ENCODE peak calls at places on chromosome 14, in four cellular contexts. C is mammary epithelial cell, Y is IMR-90, U is MM.1S. I is an unnamed sample. For H3K9me3, the result is how much of the 10 kb centered on the place peaks cover.

GRCh38 chr14:77654001-77654431 is 37.6 kb upstream of the SPTLC2 start:
- DNase-seq in U (no peak), C (no peak), Y (no peak), I (no peak)

GRCh38 chr14:59055439-59056045 is 132.9 kb upstream of the DAAM1 start:
- DNase-seq in Y (peak), U (peak), C (peak), I (no peak)

GRCh38 chr14:58750321-58751269 is 112.8 kb downstream of the DACT1 start:
- DNase-seq in C (no peak), Y (no peak), U (no peak), I (no peak)

GRCh38 chr14:98350213-98350612 is 921.8 kb downstream of the BCL11B start:
- DNase-seq in U (no peak), C (peak), Y (no peak), I (no peak)

GRCh38 chr14:21098134-21098891 is at the start of gene ZNF219:
- DNase-seq in U (no peak), Y (peak), C (peak), I (peak)

GRCh38 chr14:68664225-68664681 is 128.6 kb downstream of the ZFP36L1 start:
- DNase-seq in C (no peak), Y (peak), U (no peak), I (no peak)

GRCh38 chr14:77601846-77602609 is 14.4 kb downstream of the SPTLC2 start:
- DNase-seq in Y (no peak), U (no peak), C (peak), I (no peak)

GRCh38 chr14:90704362-90705051 is 111.7 kb downstream of the TTC7B start:
- DNase-seq in Y (peak), C (no peak), U (no peak), I (no peak)

GRCh38 chr14:52067873-52068740 is 752 bp downstream of the NID2 start:
- DNase-seq in U (no peak), C (no peak), Y (peak), I (peak)

GRCh38 chr14:20697273-20698017 is 8.9 kb downstream of the ANG start:
- DNase-seq in C (peak), U (peak), Y (peak), I (no peak)

GRCh38 chr14:100703574-100704220 is 23.0 kb upstream of the DLK1 start:
- DNase-seq in Y (no peak), U (no peak), C (no peak), I (no peak)

GRCh38 chr14:69574954-69575295 is 254 bp upstream of the CCDC177 start:
- DNase-seq in C (no peak), Y (no peak), U (no peak), I (no peak)

GRCh38 chr14:81285250-81285649 is 64.5 kb upstream of the GTF2A1 start:
- DNase-seq in C (no peak), Y (no peak), U (no peak), I (no peak)

GRCh38 chr14:101857226-101857625 is 95.7 kb downstream of the PPP2R5C start:
- DNase-seq in Y (no peak), C (no peak), U (no peak), I (no peak)

GRCh38 chr14:72970824-72971434 is 44.7 kb downstream of the DCAF4 start:
- DNase-seq in Y (no peak), C (no peak), U (no peak), I (no peak)

GRCh38 chr14:24565766-24566165 is 10.3 kb downstream of the CTSG start:
- DNase-seq in U (no peak), Y (no peak), C (no peak), I (no peak)
- H3K9me3 ChIP-seq in U (under half), Y (under half), C (under half), I (under half)

DNA sequence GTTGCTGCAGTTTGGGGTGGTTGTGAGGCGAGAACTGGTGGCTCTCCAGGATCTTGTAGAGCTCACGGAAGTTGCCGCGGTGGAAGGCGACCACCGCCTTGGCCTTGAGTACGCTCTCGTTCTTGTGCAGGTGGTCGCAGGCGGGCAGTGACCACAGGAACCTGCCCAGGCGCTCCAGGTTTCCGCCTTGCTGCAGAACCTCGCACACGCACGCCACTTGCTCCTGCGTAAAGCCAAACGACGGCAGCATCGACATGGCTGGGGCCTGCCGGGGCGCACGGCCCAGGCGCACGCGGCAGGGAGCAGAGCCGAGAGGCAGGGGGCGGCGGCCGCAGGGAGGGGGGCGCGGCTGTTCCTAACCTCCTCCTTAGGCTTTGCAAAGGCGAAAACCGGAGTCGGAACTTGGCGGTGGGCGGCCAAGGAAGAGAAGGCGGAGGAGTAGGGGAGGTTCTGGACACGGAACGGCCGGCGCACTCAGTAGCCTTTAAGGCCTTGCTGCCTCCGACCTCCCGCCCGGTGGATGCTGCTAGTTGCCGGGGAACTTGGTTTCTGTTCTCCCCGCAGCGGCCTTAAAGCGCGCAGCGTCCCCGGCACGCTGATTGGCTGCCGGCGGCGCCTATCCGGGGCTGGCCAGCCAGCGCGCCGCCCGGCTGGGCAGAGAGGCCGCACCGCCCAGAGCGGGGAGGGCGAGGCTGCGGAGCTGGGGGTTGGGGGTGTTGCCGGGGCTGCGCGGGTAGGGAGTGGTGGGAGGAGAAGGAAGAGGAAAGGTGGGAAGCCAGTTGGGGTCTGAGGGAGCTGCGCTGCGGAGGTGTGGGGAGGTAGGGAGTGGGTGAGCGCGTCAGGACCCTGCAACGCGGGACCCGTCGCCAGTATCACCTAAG is at the start of gene SIX1:
- DNase-seq in U (peak), Y (peak), C (peak), I (peak)
- H3K9ac ChIP-seq in U (peak), Y (peak), C (no peak), I (no peak)

DNA sequence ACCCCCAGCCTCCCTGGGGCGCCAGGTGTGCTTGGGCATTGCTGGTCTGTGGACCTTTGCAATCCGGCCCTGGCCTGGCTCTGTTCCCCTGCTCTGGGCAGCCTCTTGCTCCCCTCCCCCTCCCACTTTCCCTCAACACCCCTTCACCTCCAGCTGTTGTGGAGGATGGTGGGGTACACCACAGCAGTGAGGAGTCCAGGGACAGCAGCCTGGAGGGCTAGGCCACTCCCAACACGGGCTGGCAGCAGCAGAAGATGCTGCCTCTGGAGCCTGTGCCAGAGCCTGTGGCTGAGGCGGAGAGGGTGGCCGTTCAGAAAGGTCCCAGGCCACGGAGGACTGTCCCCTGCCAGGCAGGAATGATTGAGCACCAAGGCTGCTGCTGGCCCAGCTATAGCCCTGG is 7.6 kb downstream of the ZBTB42 start:
- DNase-seq in U (no peak), Y (no peak), C (no peak), I (no peak)
- H3K9me3 ChIP-seq in U (under half), Y (under half), C (under half), I (under half)

GRCh38 chr14:29796853-29797252 is 130.8 kb downstream of the PRKD1 start:
- DNase-seq in Y (no peak), U (no peak), C (no peak), I (no peak)

GRCh38 chr14:29799718-29800117 is 127.9 kb downstream of the PRKD1 start:
- DNase-seq in Y (no peak), U (peak), C (no peak), I (no peak)

GRCh38 chr14:29798776-29799175 is 128.9 kb downstream of the PRKD1 start:
- DNase-seq in U (no peak), C (no peak), Y (no peak), I (no peak)

GRCh38 chr14:29800961-29801360 is 126.7 kb downstream of the PRKD1 start:
- DNase-seq in C (no peak), U (no peak), Y (no peak), I (no peak)

GRCh38 chr14:29798078-29798477 is 129.6 kb downstream of the PRKD1 start:
- DNase-seq in C (no peak), U (no peak), Y (no peak), I (no peak)
- H3K9ac ChIP-seq in C (no peak), U (no peak), Y (no peak), I (no peak)

DNA sequence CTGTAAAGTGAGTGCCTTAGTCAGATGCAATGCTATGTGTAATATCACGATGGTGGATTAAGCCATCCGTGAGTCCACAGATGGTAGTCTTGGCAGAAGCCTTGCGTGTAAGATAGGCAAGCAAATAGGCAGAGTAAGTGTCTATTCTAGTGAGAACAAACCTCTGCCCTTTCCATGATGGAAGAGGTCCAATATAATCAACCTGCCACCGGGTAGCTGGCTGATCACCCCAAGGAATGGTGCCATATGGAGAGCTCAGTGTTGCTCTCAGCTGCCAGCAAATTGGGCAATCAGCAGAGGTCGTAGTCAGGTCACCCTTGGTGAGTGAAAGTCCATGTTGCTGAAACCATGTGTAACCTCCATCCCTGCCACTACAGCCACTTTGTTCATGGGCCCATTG is 371.2 kb upstream of the LRFN5 start:
- DNase-seq in C (no peak), Y (no peak), U (no peak), I (no peak)
- H3K9me3 ChIP-seq in C (under half), Y (under half), U (under half), I (under half)

I was measured in kidney.